ENCODE peak calls at places on chromosomes 13 and 19, in four cellular contexts. R is H1, C is K562, N is HepG2. V is an unnamed sample.

GRCh38 chr13:112923962-112924361 is 45.1 kb upstream of the MCF2L start:
- DNase-seq in R (no peak), C (no peak), N (no peak), V (no peak)

GRCh38 chr13:45167611-45168554 is 33.0 kb downstream of the KCTD4 start:
- DNase-seq in R (no peak), N (no peak), C (peak), V (peak)

GRCh38 chr19:40204381-40204780 is 13.2 kb downstream of the MAP3K10 start:
- DNase-seq in N (no peak), R (no peak), C (no peak), V (no peak)

GRCh38 chr19:15047680-15048079 is 1.6 kb upstream of the CASP14 start:
- DNase-seq in C (no peak), R (no peak), N (no peak), V (no peak)

GRCh38 chr13:101454767-101455166 is 2.3 kb downstream of the ITGBL1 start:
- DNase-seq in N (no peak), C (no peak), R (no peak), V (no peak)

GRCh38 chr19:46574533-46574932 is 26.6 kb upstream of the CALM3 start:
- DNase-seq in R (no peak), N (no peak), C (no peak), V (no peak)

GRCh38 chr13:94660695-94661324 is 51.5 kb downstream of the SOX21 start:
- DNase-seq in N (no peak), C (no peak), R (no peak), V (peak)

GRCh38 chr13:77065456-77066147 is 38.6 kb upstream of the FBXL3 start:
- DNase-seq in C (no peak), R (no peak), N (no peak), V (no peak)

GRCh38 chr13:33188093-33188882 is 97.3 kb downstream of the STARD13 start:
- DNase-seq in C (no peak), N (no peak), R (no peak), V (no peak)

GRCh38 chr13:110495376-110495775 is 66.1 kb downstream of the RAB20 start:
- DNase-seq in R (no peak), C (no peak), N (no peak), V (no peak)

GRCh38 chr19:366951-367350 is 22.4 kb upstream of the MIER2 start:
- DNase-seq in C (no peak), R (no peak), N (no peak), V (no peak)

GRCh38 chr13:60370343-60370742 is 26.7 kb upstream of the TDRD3 start:
- DNase-seq in N (no peak), C (no peak), R (no peak), V (no peak)

GRCh38 chr13:77325371-77325941 is 1.4 kb downstream of the MYCBP2 start:
- DNase-seq in C (no peak), R (no peak), N (no peak), V (no peak)

GRCh38 chr19:48739400-48739825 is 997 bp downstream of the RASIP1 start:
- DNase-seq in R (no peak), N (no peak), C (no peak), V (no peak)

GRCh38 chr13:51235756-51236564 is 13.8 kb downstream of the FAM124A start:
- DNase-seq in R (no peak), C (no peak), N (no peak), V (no peak)

GRCh38 chr13:60335531-60335930 is 61.5 kb upstream of the TDRD3 start:
- DNase-seq in N (peak), R (no peak), C (no peak), V (no peak)

GRCh38 chr19:50309396-50310125 is 19.6 kb downstream of the KCNC3 start:
- DNase-seq in C (no peak), R (no peak), N (no peak), V (no peak)

GRCh38 chr19:46365561-46365960 is 18.7 kb downstream of the PPP5C start:
- DNase-seq in R (no peak), C (no peak), N (no peak), V (no peak)

GRCh38 chr13:48412881-48413351 is at the start of gene LPAR6:
- DNase-seq in R (no peak), N (peak), C (no peak), V (no peak)

GRCh38 chr19:21466627-21467026 is 38.8 kb upstream of the ZNF429 start:
- DNase-seq in N (no peak), C (no peak), R (no peak), V (no peak)

GRCh38 chr13:93862259-93862658 is 617.2 kb downstream of the DCT start:
- DNase-seq in N (no peak), C (no peak), R (no peak), V (no peak)

GRCh38 chr13:99380402-99380801 is 73.2 kb upstream of the GPR183 start:
- DNase-seq in N (no peak), C (no peak), R (no peak), V (no peak)

GRCh38 chr19:9806781-9807180 is 12.1 kb downstream of the FBXL12 start:
- DNase-seq in N (no peak), C (no peak), R (no peak), V (no peak)

GRCh38 chr19:9808855-9809646 is 9.8 kb downstream of the FBXL12 start:
- DNase-seq in R (no peak), N (no peak), C (no peak), V (no peak)

DNA sequence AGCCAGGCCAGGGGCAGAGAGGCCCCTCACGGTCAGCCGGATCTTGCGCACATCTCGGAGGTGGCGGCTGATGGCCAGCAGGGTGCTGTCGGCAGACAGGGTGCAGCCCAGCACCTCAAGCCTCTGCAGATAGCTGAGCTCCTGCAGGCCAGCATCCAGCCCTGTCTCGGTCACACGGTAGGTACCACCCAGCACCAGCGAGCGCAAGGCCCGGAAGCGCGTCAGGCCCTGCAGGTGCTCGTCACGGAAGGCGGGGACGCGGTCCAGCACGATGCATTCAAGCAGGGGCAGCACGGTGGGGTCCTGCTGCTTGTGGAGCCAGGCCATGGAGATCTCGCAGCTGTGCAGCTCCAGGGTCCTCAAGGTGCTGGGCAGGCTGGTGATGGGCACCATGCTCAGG is 7.7 kb downstream of the FBXL12 start:
- DNase-seq in C (no peak), R (no peak), N (no peak), V (no peak)
- H3K4me2 ChIP-seq in C (no peak), R (no peak), N (no peak), V (no peak)

GRCh38 chr19:56189785-56190184 is 7.8 kb downstream of the ZSCAN5B start:
- DNase-seq in N (no peak), R (no peak), C (peak), V (no peak)

GRCh38 chr19:56191115-56191514 is 6.5 kb downstream of the ZSCAN5B start:
- DNase-seq in C (no peak), R (no peak), N (no peak), V (no peak)

GRCh38 chr19:56193981-56194380 is 3.6 kb downstream of the ZSCAN5B start:
- DNase-seq in C (no peak), N (no peak), R (no peak), V (no peak)

GRCh38 chr19:56191711-56192110 is 5.9 kb downstream of the ZSCAN5B start:
- DNase-seq in N (no peak), C (no peak), R (no peak), V (no peak)
- TF ChIP-seq PHF8 in N (no peak), C (no peak), R (no peak), V (no peak)

DNA sequence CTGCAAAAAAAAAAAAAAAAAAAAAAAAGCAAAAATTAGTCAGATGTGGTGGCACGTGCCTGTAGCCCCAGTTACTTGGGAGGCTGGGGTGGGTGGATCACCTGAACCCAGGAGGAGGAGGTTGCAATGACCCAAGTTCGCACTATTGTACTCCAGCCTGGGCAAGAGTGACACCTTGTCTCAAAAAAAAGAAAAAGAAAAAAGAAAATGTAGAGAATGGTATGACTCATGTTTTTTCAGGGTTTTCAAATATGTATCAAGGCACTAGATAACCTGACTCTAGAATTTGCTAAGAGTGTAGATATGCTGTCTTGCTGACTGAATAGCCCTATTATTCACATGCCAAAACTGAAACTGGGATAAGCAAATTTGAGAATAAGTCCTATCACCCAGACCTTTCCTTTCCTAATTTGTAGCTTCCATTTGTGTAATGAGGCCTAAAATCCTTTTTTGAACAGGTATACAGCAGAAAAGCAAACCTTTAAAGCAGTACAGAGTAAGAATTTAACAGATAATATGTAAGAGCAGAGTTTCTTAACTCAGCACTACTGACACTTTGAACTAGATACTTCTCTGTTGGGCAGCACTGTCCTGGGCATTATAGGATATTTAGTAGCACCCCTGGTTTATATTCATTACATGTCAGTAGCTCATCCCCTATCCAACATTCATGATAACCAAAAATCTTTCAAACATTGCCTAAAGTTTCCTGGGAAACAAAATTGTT is 108.6 kb downstream of the ELF1 start:
- DNase-seq in R (no peak), N (peak), C (no peak), V (no peak)
- H3K4me2 ChIP-seq in R (no peak), N (no peak), C (no peak), V (no peak)

GRCh38 chr19:17953316-17953801 is 13.5 kb upstream of the KCNN1 start:
- DNase-seq in N (no peak), R (no peak), C (no peak), V (no peak)

GRCh38 chr19:17952041-17952976 is 14.6 kb upstream of the KCNN1 start:
- DNase-seq in R (no peak), N (no peak), C (peak), V (no peak)

GRCh38 chr19:17953869-17954268 is 13.0 kb upstream of the KCNN1 start:
- DNase-seq in N (no peak), R (no peak), C (peak), V (no peak)

GRCh38 chr19:17957149-17957849 is 9.6 kb upstream of the KCNN1 start:
- DNase-seq in C (no peak), N (no peak), R (no peak), V (no peak)

GRCh38 chr19:17954401-17954800 is 12.5 kb upstream of the KCNN1 start:
- DNase-seq in C (no peak), R (no peak), N (no peak), V (no peak)
- TF ChIP-seq PHF8 in C (no peak), R (no peak), N (no peak), V (no peak)

GRCh38 chr19:4066176-4066606 is 508 bp downstream of the ZBTB7A start:
- DNase-seq in R (no peak), C (no peak), N (no peak), V (no peak)

GRCh38 chr19:4064073-4064550 is 2.6 kb downstream of the ZBTB7A start:
- DNase-seq in R (no peak), C (no peak), N (no peak), V (no peak)

GRCh38 chr19:4064551-4065260 is 2.0 kb downstream of the ZBTB7A start:
- DNase-seq in R (no peak), N (no peak), C (peak), V (no peak)

GRCh38 chr19:4066682-4067395 is at the start of gene ZBTB7A:
- DNase-seq in N (peak), C (peak), R (no peak), V (peak)

DNA sequence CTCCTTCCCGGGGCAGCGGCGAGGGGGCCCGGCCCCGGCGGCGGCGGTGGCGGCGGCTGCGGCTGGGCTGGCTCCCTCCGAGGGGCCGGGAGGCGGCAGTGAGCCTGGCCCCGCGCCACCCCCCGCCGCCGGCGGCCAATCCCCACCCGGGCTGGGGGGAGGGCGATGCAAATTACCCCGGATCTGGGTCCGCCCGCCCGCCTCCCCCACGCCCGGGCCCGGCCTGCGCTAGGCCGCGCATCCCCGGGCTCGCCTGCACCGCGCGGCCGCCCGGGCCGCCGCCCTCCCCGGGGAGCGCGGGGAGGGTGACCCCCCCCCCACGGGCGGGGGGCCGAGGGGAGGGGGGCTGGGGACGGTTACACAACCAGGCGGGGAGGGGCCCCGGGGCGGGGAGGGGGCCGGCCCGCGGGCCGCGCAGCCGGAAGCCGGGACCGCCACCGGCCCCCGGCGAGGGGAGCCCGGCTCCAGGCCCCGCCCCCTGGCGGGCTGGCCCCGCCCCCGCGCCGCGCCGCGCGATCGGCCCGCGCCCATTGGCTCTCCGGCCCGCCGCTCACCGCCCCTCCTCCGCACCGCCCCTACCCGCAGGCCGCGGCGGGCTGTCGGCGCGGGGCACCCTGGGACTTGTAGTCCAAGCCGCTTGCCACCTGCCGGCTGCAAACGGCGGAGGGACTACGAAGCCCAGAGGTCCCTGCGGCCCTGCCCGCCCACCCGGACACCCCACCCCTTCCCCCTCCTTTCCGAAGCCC is 1.1 kb downstream of the ZBTB7A start:
- DNase-seq in C (peak), N (peak), R (peak), V (peak)
- H3K4me2 ChIP-seq in C (peak), N (no peak), R (no peak), V (peak)

GRCh38 chr19:33458807-33459206 is 62.8 kb downstream of the PEPD start:
- DNase-seq in R (no peak), C (no peak), N (no peak), V (no peak)
- TF ChIP-seq PHF8 in R (no peak), C (no peak), N (no peak), V (no peak)

GRCh38 chr19:6723108-6723618 is 2.7 kb upstream of the C3 start:
- DNase-seq in R (no peak), N (peak), C (no peak), V (peak)
- H3K4me2 ChIP-seq in R (peak), N (peak), C (no peak), V (peak)